ENCODE peak calls at places on chromosomes 13 and 19, in four cellular contexts. T, K, M and S are unnamed samples.

GRCh38 chr13:44048326-44048725 is 168.6 kb downstream of the LACC1 start:
- DNase-seq in T (peak), K (peak), M (no peak), S (no peak)

GRCh38 chr19:46862504-46862835 is 1.7 kb downstream of the ARHGAP35 start:
- DNase-seq in T (no peak), K (no peak), M (no peak), S (no peak)

GRCh38 chr19:45218887-45219780 is 26.1 kb downstream of the EXOC3L2 start:
- DNase-seq in T (peak), K (no peak), M (no peak), S (no peak)

GRCh38 chr19:44722131-44723121 is 23.5 kb downstream of the CEACAM16 start:
- DNase-seq in T (peak), K (no peak), M (peak), S (no peak)

GRCh38 chr13:27770809-27771208 is 21.5 kb upstream of the GSX1 start:
- DNase-seq in T (peak), K (peak), M (no peak), S (peak)

GRCh38 chr13:109211616-109212015 is 574.8 kb downstream of the IRS2 start:
- DNase-seq in T (no peak), K (no peak), M (no peak), S (no peak)

GRCh38 chr13:23391752-23392151 is 41.8 kb downstream of the SACS start:
- DNase-seq in T (no peak), K (no peak), M (no peak), S (no peak)

GRCh38 chr13:27924529-27925141 is 4.8 kb downstream of the PDX1 start:
- DNase-seq in T (no peak), K (no peak), M (no peak), S (peak)

GRCh38 chr13:48505597-48506091 is 27.2 kb downstream of the RCBTB2 start:
- DNase-seq in T (no peak), K (no peak), M (peak), S (no peak)

GRCh38 chr13:44756411-44756810 is 180.3 kb upstream of the TSC22D1 start:
- DNase-seq in T (no peak), K (no peak), M (no peak), S (no peak)

GRCh38 chr13:31793246-31793645 is 53.9 kb downstream of the RXFP2 start:
- DNase-seq in T (no peak), K (no peak), M (no peak), S (no peak)

GRCh38 chr13:45331981-45332830 is 8.8 kb downstream of the TPT1 start:
- DNase-seq in T (peak), K (peak), M (no peak), S (no peak)

GRCh38 chr19:19539738-19540703 is 2.0 kb downstream of the CILP2 start:
- DNase-seq in T (peak), K (no peak), M (no peak), S (peak)

GRCh38 chr13:59300347-59301165 is 863.2 kb downstream of the DIAPH3 start:
- DNase-seq in T (peak), K (no peak), M (no peak), S (no peak)

GRCh38 chr19:18648971-18649310 is 12.1 kb downstream of the KLHL26 start:
- DNase-seq in T (no peak), K (no peak), M (no peak), S (no peak)

GRCh38 chr13:30697177-30697953 is 38.0 kb upstream of the ALOX5AP start:
- DNase-seq in T (no peak), K (no peak), M (no peak), S (no peak)

GRCh38 chr13:23921451-23921888 is 24.2 kb upstream of the C1QTNF9B start:
- DNase-seq in T (peak), K (peak), M (no peak), S (peak)

GRCh38 chr13:72255908-72256307 is 388.9 kb upstream of the DACH1 start:
- DNase-seq in T (no peak), K (peak), M (no peak), S (peak)

GRCh38 chr13:112828082-112828699 is 138.4 kb downstream of the ATP11A start:
- DNase-seq in T (no peak), K (no peak), M (no peak), S (no peak)

GRCh38 chr13:28110414-28110813 is 10.0 kb upstream of the FLT3 start:
- DNase-seq in T (no peak), K (no peak), M (no peak), S (no peak)

GRCh38 chr13:84208251-84208650 is 326.0 kb upstream of the SLITRK1 start:
- DNase-seq in T (no peak), K (no peak), M (no peak), S (no peak)

GRCh38 chr13:89660752-89661151 is 1686.7 kb upstream of the MIR17HG start:
- DNase-seq in T (no peak), K (no peak), M (no peak), S (no peak)

GRCh38 chr19:2034729-2035589 is 16.1 kb downstream of the MKNK2 start:
- DNase-seq in T (peak), K (no peak), M (no peak), S (peak)

GRCh38 chr13:42832341-42833153 is 51.2 kb downstream of the FAM216B start:
- DNase-seq in T (no peak), K (peak), M (no peak), S (no peak)

GRCh38 chr19:38445362-38445761 is 11.9 kb downstream of the RYR1 start:
- DNase-seq in T (no peak), K (no peak), M (no peak), S (no peak)

GRCh38 chr13:86298741-86299140 is 499.5 kb upstream of the SLITRK6 start:
- DNase-seq in T (no peak), K (no peak), M (no peak), S (no peak)

GRCh38 chr13:30142502-30143211 is 164.7 kb downstream of the KATNAL1 start:
- DNase-seq in T (no peak), K (peak), M (no peak), S (no peak)

GRCh38 chr13:88384542-88384941 is 713.4 kb downstream of the SLITRK5 start:
- DNase-seq in T (no peak), K (no peak), M (no peak), S (no peak)

GRCh38 chr13:36822786-36823185 is 3.8 kb downstream of the RFXAP start:
- DNase-seq in T (no peak), K (no peak), M (no peak), S (no peak)
- TF ChIP-seq ETV6 in T (no peak), K (no peak), M (no peak), S (no peak)

GRCh38 chr19:32887572-32887971 is 18.0 kb upstream of the SLC7A9 start:
- DNase-seq in T (no peak), K (no peak), M (no peak), S (no peak)

GRCh38 chr19:32890841-32891240 is 21.3 kb upstream of the SLC7A9 start:
- DNase-seq in T (no peak), K (no peak), M (no peak), S (no peak)

GRCh38 chr19:32891609-32892008 is 22.0 kb upstream of the SLC7A9 start:
- DNase-seq in T (no peak), K (no peak), M (no peak), S (no peak)

GRCh38 chr19:32890326-32890725 is 20.8 kb upstream of the SLC7A9 start:
- DNase-seq in T (no peak), K (no peak), M (no peak), S (no peak)

GRCh38 chr19:32889137-32889934 is 19.8 kb upstream of the SLC7A9 start:
- DNase-seq in T (no peak), K (no peak), M (no peak), S (no peak)
- TF ChIP-seq ATF2 in T (no peak), K (no peak), M (no peak), S (no peak)

GRCh38 chr19:34688592-34688991 is 11.1 kb downstream of the ZNF302 start:
- DNase-seq in T (peak), K (no peak), M (no peak), S (no peak)

GRCh38 chr19:34690372-34690771 is 12.9 kb downstream of the ZNF302 start:
- DNase-seq in T (no peak), K (no peak), M (no peak), S (no peak)

GRCh38 chr19:34687348-34687747 is 9.9 kb downstream of the ZNF302 start:
- DNase-seq in T (no peak), K (no peak), M (no peak), S (no peak)

GRCh38 chr19:34692541-34692940 is 15.1 kb downstream of the ZNF302 start:
- DNase-seq in T (no peak), K (no peak), M (no peak), S (no peak)
- TF ChIP-seq MAX in T (no peak), K (no peak), M (no peak), S (no peak)

GRCh38 chr19:29259153-29259552 is 46.2 kb upstream of the UQCRFS1 start:
- DNase-seq in T (peak), K (no peak), M (no peak), S (no peak)
- TF ChIP-seq ETV6 in T (no peak), K (no peak), M (no peak), S (no peak)

GRCh38 chr19:49455729-49456128 is 2.7 kb downstream of the ALDH16A1 start:
- DNase-seq in T (no peak), K (no peak), M (no peak), S (no peak)
- TF ChIP-seq ATF2 in T (no peak), K (no peak), M (no peak), S (no peak)

GRCh38 chr19:12868540-12869112 is 12.6 kb downstream of the DNASE2 start:
- DNase-seq in T (peak), K (no peak), M (no peak), S (peak)
- TF ChIP-seq MAX in T (no peak), K (no peak), M (no peak), S (no peak)

DNA sequence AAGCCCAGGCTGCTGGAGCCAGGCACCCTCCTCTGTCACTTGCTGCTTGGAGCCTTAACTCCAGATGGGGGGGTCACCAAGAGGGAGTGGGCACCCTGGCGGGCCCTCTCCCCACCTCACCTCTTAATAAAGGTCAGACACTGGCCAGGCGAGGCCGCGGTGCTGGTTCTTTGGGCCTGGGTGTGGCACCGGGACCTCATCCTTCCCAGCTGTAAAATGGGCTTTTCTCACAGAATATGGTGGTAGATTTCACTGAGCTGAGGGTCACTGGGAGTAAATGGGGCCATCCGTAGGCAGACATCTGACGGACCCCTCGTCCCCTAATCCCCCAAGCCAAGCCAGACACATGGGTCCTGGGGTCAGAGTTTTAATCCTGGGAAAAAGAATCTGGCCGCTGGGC is 14.9 kb downstream of the STAP2 start:
- DNase-seq in T (no peak), K (no peak), M (no peak), S (no peak)
- TF ChIP-seq ETV6 in T (no peak), K (no peak), M (no peak), S (no peak)